ENCODE peak calls at places on chromosomes 2 and 18, in six cellular contexts. H is endodermal cell, X is MM.1S, F is HCT116, E is IMR-90, N is HepG2. Z is an unnamed sample.

GRCh38 chr2:11809586-11810236 is 63.3 kb downstream of the LPIN1 start:
- DNase-seq in N (peak; percentile 29), F (no peak), X (no peak), E (no peak), H (peak; percentile 30), Z (no peak)

GRCh38 chr2:181857471-181857870 is 34.1 kb upstream of the ITPRID2 start:
- DNase-seq in N (no peak), H (no peak), E (peak; percentile 58), F (peak; percentile 27), X (no peak), Z (peak; percentile 38)

GRCh38 chr2:133812826-133813617 is 244.8 kb upstream of the NCKAP5 start:
- DNase-seq in F (peak; percentile 65), E (peak; percentile 64), X (no peak), H (no peak), N (no peak), Z (peak; percentile 51)

GRCh38 chr18:2662990-2663389 is 7.5 kb downstream of the SMCHD1 start:
- DNase-seq in H (no peak), X (no peak), E (no peak), N (no peak), F (no peak), Z (no peak)

GRCh38 chr2:150601280-150602038 is 114.0 kb upstream of the RND3 start:
- DNase-seq in X (no peak), H (no peak), N (peak; percentile 12), E (peak; percentile 81), F (no peak), Z (peak; percentile 37)

GRCh38 chr18:79524181-79525078 is 128.7 kb downstream of the NFATC1 start:
- DNase-seq in H (peak; percentile 46), E (no peak), F (no peak), N (no peak), X (no peak), Z (no peak)

GRCh38 chr2:240468300-240469238 is 33.1 kb downstream of the GPC1 start:
- DNase-seq in N (no peak), H (peak; percentile 47), F (no peak), E (no peak), X (no peak), Z (no peak)

GRCh38 chr2:113720167-113720566 is 36.3 kb downstream of the SLC35F5 start:
- DNase-seq in X (peak; percentile 28), E (peak; percentile 20), F (no peak), H (no peak), N (peak; percentile 19), Z (peak; percentile 71)

GRCh38 chr18:49446481-49446880 is 14.0 kb downstream of the DYM start:
- DNase-seq in N (no peak), X (no peak), F (no peak), H (no peak), E (peak; percentile 18), Z (peak; percentile 26)

GRCh38 chr2:101112772-101113157 is 38.4 kb downstream of the TBC1D8 start:
- DNase-seq in F (no peak), E (no peak), X (no peak), N (no peak), H (no peak), Z (no peak)

GRCh38 chr2:114068438-114068837 is 178.5 kb downstream of the ACTR3 start:
- DNase-seq in H (peak; percentile 73), N (no peak), F (no peak), X (peak; percentile 31), E (peak; percentile 8), Z (peak; percentile 8)

GRCh38 chr2:120360307-120360855 is 14.4 kb downstream of the INHBB start:
- DNase-seq in F (no peak), H (no peak), X (no peak), E (peak; percentile 55), N (no peak), Z (peak; percentile 66)

GRCh38 chr2:217604527-217605279 is 398.1 kb downstream of the TNS1 start:
- DNase-seq in H (no peak), F (no peak), E (no peak), N (no peak), X (no peak), Z (no peak)

GRCh38 chr2:210263841-210264240 is 38.6 kb upstream of the ACADL start:
- DNase-seq in N (no peak), E (no peak), H (no peak), F (no peak), X (no peak), Z (no peak)

GRCh38 chr2:1226766-1227165 is 186.5 kb upstream of the TPO start:
- DNase-seq in E (no peak), F (no peak), H (no peak), X (no peak), N (no peak), Z (no peak)

GRCh38 chr2:36290306-36290705 is 65.3 kb upstream of the CRIM1 start:
- DNase-seq in X (no peak), F (no peak), E (no peak), N (no peak), H (no peak), Z (peak; percentile 44)

GRCh38 chr2:226114436-226114835 is 685.2 kb downstream of the IRS1 start:
- DNase-seq in E (no peak), H (no peak), N (peak; percentile 59), X (no peak), F (peak; percentile 69), Z (no peak)

GRCh38 chr18:53268455-53268854 is 928.5 kb downstream of the DCC start:
- DNase-seq in X (no peak), F (no peak), N (no peak), E (no peak), H (no peak), Z (no peak)

GRCh38 chr18:33673689-33674088 is 95.7 kb downstream of the ASXL3 start:
- DNase-seq in E (no peak), H (no peak), N (no peak), F (no peak), X (no peak), Z (no peak)

GRCh38 chr2:112692496-112692911 is 28.3 kb upstream of the NT5DC4 start:
- DNase-seq in N (peak; percentile 96), F (peak; percentile 85), X (peak; percentile 89), E (peak; percentile 98), H (peak; percentile 87), Z (peak; percentile 97)

GRCh38 chr2:112693596-112693995 is 27.2 kb upstream of the NT5DC4 start:
- DNase-seq in F (no peak), X (no peak), H (no peak), N (no peak), E (no peak), Z (no peak)

GRCh38 chr2:112690853-112691390 is 29.9 kb upstream of the NT5DC4 start:
- DNase-seq in F (peak; percentile 56), H (peak; percentile 84), X (peak; percentile 64), E (peak; percentile 59), N (peak; percentile 66), Z (peak; percentile 82)

GRCh38 chr2:112692914-112693313 is 27.9 kb upstream of the NT5DC4 start:
- DNase-seq in N (no peak), F (no peak), H (no peak), E (no peak), X (no peak), Z (peak; percentile 51)

DNA sequence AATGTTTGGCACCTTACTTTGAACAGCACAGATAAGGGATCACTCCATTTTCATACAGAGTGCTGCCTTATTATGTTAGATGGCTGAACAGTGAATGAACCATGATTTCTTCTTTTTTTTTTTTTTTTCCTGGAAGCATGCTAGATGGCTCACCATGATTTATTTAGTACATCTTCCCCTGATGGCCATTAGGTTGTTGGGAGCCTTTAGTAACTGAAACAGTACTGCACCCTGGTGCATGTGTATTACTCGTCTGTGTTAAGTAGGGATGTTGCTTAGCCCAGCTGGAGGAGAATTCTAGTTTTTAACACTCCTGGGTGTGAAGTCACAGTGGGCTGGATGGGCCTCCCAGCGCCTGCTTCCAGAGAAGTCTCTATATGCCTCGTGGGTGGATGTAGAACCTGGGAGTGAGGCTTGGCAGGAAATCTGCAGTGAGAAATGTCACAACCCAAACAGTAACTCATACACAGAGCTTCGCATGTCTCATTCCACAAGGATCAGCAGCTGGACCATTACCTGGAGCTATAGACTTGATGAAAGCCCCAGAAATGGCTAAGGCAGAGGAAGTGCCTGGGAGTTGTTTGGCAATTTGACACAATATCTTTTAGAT is 29.0 kb upstream of the NT5DC4 start:
- DNase-seq in N (no peak), E (peak; percentile 49), F (no peak), H (no peak), X (no peak), Z (peak; percentile 53)
- H3K27ac ChIP-seq in N (no peak overlapping the region), E (peak overlapping the region; percentile 18), F (peak overlapping the region; percentile 37), H (no peak overlapping the region), X (peak overlapping the region; percentile 50), Z (peak overlapping the region; percentile 89)

GRCh38 chr2:238523158-238524110 is 96.7 kb downstream of the ASB1 start:
- DNase-seq in N (peak; percentile 93), F (no peak), X (no peak), E (peak; percentile 21), H (peak; percentile 88), Z (peak; percentile 73)
- H3K9ac ChIP-seq in N (no peak overlapping the region), F (no peak overlapping the region), X (no peak overlapping the region), E (no peak overlapping the region), H (no peak overlapping the region), Z (peak overlapping the region; percentile 1)

DNA sequence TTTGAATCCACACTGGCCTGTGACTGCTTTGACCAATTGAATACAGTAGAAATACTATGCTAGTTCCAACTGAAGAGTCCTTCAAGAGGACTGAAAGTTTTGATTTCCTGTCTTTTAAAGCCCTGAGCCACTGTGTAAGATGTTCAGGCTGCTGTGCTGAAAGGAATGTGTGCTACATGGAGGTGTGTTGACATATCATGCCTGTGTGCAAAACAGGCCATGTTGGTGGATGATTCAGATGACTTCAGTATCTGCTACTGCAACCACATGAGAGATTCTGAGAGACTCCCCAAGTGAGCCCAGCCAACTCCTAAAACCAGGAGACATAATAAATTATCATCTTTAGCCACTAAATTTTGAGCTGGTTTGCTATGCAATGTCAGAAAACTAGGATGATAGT is 662.9 kb downstream of the ZEB2 start:
- DNase-seq in H (no peak), E (peak; percentile 48), X (no peak), F (no peak), N (no peak), Z (peak; percentile 15)
- H3K27ac ChIP-seq in H (no peak overlapping the region), E (no peak overlapping the region), X (no peak overlapping the region), F (no peak overlapping the region), N (no peak overlapping the region), Z (no peak overlapping the region)

GRCh38 chr18:22387787-22388186 is 29.9 kb downstream of the CTAGE1 start:
- DNase-seq in X (no peak), F (no peak), H (no peak), N (no peak), E (no peak), Z (no peak)

GRCh38 chr18:22387364-22387763 is 30.4 kb downstream of the CTAGE1 start:
- DNase-seq in N (no peak), E (no peak), X (no peak), H (no peak), F (no peak), Z (no peak)

GRCh38 chr18:22385718-22386117 is 32.0 kb downstream of the CTAGE1 start:
- DNase-seq in X (no peak), H (no peak), N (no peak), F (no peak), E (peak; percentile 83), Z (peak; percentile 93)
- H3K9ac ChIP-seq in X (no peak overlapping the region), H (no peak overlapping the region), N (no peak overlapping the region), F (no peak overlapping the region), E (no peak overlapping the region), Z (peak overlapping the region; percentile 36)

Z was measured in GM23248.